ENCODE peak calls at places on chromosomes 12 and 14, in ten cellular contexts. G, D, T, V, O, Z, S, J, N and X are unnamed samples.

GRCh38 chr12:94207467-94208432 is 59.4 kb downstream of the PLXNC1 start:
- DNase-seq in G (no peak), D (peak), T (peak), V (no peak), O (peak), Z (no peak), S (no peak), J (peak), N (peak), X (no peak)

GRCh38 chr12:66636771-66637170 is 42.1 kb downstream of the GRIP1 start:
- DNase-seq in G (no peak), D (no peak), T (no peak), V (peak), O (no peak), Z (no peak), S (no peak), J (no peak), N (no peak), X (no peak)

GRCh38 chr12:61821381-61821780 is 438.8 kb upstream of the USP15 start:
- DNase-seq in G (no peak), D (no peak), T (no peak), V (no peak), O (peak), Z (no peak), S (no peak), J (no peak), N (no peak), X (no peak)

GRCh38 chr12:57726884-57727757 is 11.4 kb downstream of the AGAP2 start:
- DNase-seq in G (no peak), D (no peak), T (no peak), V (peak), O (peak), Z (no peak), S (no peak), J (peak), N (peak), X (no peak)

GRCh38 chr12:133010657-133011297 is 24.6 kb downstream of the ZNF26 start:
- DNase-seq in G (no peak), D (peak), T (no peak), V (no peak), O (peak), Z (no peak), S (no peak), J (no peak), N (no peak), X (no peak)

GRCh38 chr14:105161314-105161713 is 7.3 kb downstream of the JAG2 start:
- DNase-seq in G (no peak), D (no peak), T (no peak), V (no peak), O (no peak), Z (no peak), S (no peak), J (no peak), N (no peak), X (no peak)

GRCh38 chr12:2693204-2693860 is 101.4 kb upstream of the FKBP4 start:
- DNase-seq in G (no peak), D (no peak), T (no peak), V (no peak), O (no peak), Z (no peak), S (no peak), J (no peak), N (no peak), X (peak)

GRCh38 chr12:69583203-69583602 is 2.1 kb upstream of the CCT2 start:
- DNase-seq in G (no peak), D (no peak), T (no peak), V (no peak), O (no peak), Z (no peak), S (no peak), J (no peak), N (no peak), X (peak)

GRCh38 chr12:98725481-98726247 is 80.6 kb downstream of the APAF1 start:
- DNase-seq in G (no peak), D (peak), T (peak), V (no peak), O (peak), Z (no peak), S (peak), J (peak), N (no peak), X (peak)

GRCh38 chr14:61188196-61188595 is 92.9 kb downstream of the TMEM30B start:
- DNase-seq in G (peak), D (peak), T (peak), V (peak), O (no peak), Z (no peak), S (no peak), J (peak), N (no peak), X (no peak)

GRCh38 chr14:42047421-42048045 is 440.9 kb downstream of the LRFN5 start:
- DNase-seq in G (no peak), D (peak), T (peak), V (no peak), O (no peak), Z (no peak), S (no peak), J (peak), N (no peak), X (no peak)

GRCh38 chr14:23865502-23865901 is 88.1 kb upstream of the DHRS4 start:
- DNase-seq in G (no peak), D (no peak), T (no peak), V (no peak), O (no peak), Z (no peak), S (no peak), J (peak), N (no peak), X (no peak)

GRCh38 chr14:71243697-71244096 is 336.4 kb downstream of the PCNX1 start:
- DNase-seq in G (no peak), D (peak), T (peak), V (no peak), O (peak), Z (no peak), S (no peak), J (peak), N (no peak), X (no peak)

GRCh38 chr14:101636081-101636560 is 74.8 kb downstream of the DIO3 start:
- DNase-seq in G (no peak), D (no peak), T (no peak), V (peak), O (no peak), Z (no peak), S (no peak), J (peak), N (no peak), X (no peak)

GRCh38 chr12:76455582-76456345 is 103.8 kb downstream of the OSBPL8 start:
- DNase-seq in G (no peak), D (peak), T (peak), V (no peak), O (peak), Z (no peak), S (peak), J (peak), N (no peak), X (peak)

GRCh38 chr14:97180304-97181200 is 383.4 kb downstream of the VRK1 start:
- DNase-seq in G (no peak), D (peak), T (peak), V (no peak), O (no peak), Z (no peak), S (no peak), J (peak), N (no peak), X (no peak)

DNA sequence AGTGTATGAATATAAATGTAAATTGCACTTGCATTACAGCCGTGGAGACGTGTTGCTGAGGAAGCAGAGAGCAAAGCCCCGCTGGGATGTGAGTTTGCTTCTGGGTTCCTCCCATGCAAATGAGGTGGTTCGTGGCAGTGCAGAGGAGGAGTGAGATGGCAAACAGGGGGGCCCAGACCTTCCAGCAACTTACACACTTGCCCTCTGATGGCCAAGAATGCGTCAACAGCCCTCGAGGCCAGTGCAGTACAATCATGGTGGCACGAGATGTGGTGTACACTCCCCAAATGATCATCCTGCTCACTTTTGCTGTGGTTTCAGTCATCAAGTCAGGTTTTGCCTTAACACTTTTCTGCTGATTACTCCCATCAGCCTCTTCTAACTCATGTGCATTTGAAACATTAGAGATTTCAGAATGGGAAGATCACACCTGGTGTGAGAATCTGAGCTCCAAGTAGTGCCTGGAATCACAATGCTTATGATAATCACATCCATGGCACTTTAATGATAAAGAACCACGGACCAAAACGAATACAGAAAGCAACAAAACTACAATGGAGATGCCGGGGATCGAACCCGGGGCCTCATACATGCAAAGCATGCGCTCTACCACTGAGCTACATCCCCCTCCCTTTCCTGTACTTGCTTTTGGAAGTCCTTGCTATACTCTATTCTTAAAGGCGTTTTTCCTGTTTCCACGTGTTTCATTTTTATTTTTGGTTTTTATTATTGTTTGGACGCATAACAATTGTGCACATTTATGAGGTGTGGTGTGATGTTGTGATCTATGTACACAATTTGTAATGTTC is 7.0 kb upstream of the UBC start:
- DNase-seq in G (no peak), D (peak), T (peak), V (no peak), O (peak), Z (no peak), S (peak), J (peak), N (peak), X (peak)
- H3K4me3 ChIP-seq in G (peak), D (peak), T (peak), V (peak), O (peak), Z (peak), S (peak), J (peak), N (no peak), X (peak)

DNA sequence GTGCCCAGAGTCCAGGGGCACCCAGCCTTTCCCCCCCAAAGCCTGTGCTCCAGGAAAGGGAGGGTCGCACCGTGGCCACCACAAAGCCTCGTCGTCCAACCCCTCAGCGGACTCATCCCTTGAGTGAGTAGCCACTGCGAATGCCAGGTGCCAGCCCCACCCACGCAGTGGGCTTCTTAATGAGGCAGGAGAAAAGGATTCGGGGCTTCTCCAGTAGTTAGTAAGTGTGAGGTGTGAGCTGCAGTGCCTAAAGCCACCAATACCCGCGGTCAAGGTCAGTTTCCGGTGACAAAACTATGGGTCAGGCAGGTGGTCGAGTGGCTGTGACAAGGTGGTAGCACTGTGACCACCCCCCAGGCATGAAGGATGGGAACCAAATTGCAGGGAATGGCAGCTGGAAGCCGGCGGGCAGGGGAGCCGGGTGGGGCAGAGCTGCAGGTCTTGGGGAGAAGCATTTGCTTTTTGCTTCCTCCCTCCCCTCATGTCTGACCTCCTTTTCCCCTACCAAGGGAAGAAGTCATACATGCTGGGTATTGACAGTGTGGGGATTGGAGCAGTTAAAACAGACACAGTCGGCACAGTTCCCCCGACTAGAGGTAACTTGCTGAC is 8.0 kb downstream of the RAN start:
- DNase-seq in G (no peak), D (no peak), T (no peak), V (no peak), O (no peak), Z (no peak), S (no peak), J (no peak), N (no peak), X (no peak)
- H3K4me3 ChIP-seq in G (no peak), D (peak), T (peak), V (peak), O (no peak), Z (no peak), S (no peak), J (no peak), N (no peak), X (no peak)

GRCh38 chr12:45988259-45988658 is 2.1 kb downstream of the SCAF11 start:
- DNase-seq in G (no peak), D (peak), T (no peak), V (no peak), O (no peak), Z (no peak), S (peak), J (peak), N (no peak), X (no peak)

GRCh38 chr12:45986646-45987338 is 3.6 kb downstream of the SCAF11 start:
- DNase-seq in G (no peak), D (no peak), T (no peak), V (no peak), O (no peak), Z (no peak), S (no peak), J (peak), N (no peak), X (no peak)

GRCh38 chr12:45989277-45989856 is 1.0 kb downstream of the SCAF11 start:
- DNase-seq in G (no peak), D (peak), T (peak), V (no peak), O (peak), Z (no peak), S (peak), J (no peak), N (no peak), X (peak)

GRCh38 chr12:45989857-45990467 is 412 bp downstream of the SCAF11 start:
- DNase-seq in G (peak), D (no peak), T (no peak), V (peak), O (no peak), Z (peak), S (peak), J (peak), N (peak), X (peak)

GRCh38 chr12:45987339-45987726 is 3.0 kb downstream of the SCAF11 start:
- DNase-seq in G (no peak), D (no peak), T (no peak), V (no peak), O (no peak), Z (no peak), S (peak), J (no peak), N (no peak), X (no peak)
- H3K4me3 ChIP-seq in G (peak), D (no peak), T (no peak), V (no peak), O (no peak), Z (no peak), S (no peak), J (no peak), N (no peak), X (no peak)

DNA sequence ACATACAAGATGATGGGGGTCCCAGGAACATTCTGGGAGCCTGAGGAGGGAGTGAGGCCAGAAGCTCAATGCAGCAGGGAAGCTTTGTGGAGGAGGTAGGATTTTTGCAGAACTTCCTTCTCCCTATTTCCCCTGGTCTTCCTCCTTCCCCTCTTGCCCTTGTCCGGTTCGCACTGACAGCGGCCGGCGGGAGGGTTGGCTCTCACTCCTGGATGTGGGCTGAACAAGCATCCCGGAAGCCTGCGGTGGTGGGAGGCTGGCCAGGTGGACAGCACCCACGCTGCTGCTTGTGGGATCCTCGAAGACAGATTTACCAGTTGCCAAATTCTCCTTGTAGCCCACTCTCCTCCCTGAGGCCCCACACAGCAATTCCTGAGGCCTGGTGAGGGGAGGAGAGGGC is 112.2 kb downstream of the KCNA5 start:
- DNase-seq in G (no peak), D (no peak), T (no peak), V (no peak), O (no peak), Z (no peak), S (no peak), J (no peak), N (no peak), X (no peak)
- H3K4me3 ChIP-seq in G (no peak), D (no peak), T (no peak), V (no peak), O (no peak), Z (no peak), S (no peak), J (no peak), N (no peak), X (no peak)